ENCODE peak calls at places on chromosome 17, in seven cellular contexts. Y is endodermal cell; N is stimulated activated CD8-positive, alpha-beta memory T cell treated with anti-CD3 and anti-CD28 coated beads, Interleukin-15, amount 100 ng/mL, for 1 hour; J is COR-L47; F is NAMALWA; U is fibroblast of the aortic adventitia; R is neural progenitor cell. Z is an unnamed sample.

GRCh38 chr17:39077874-39078273 is 73.6 kb downstream of the PLXDC1 start:
- DNase-seq in Y (no peak), N (no peak), J (no peak), F (no peak), U (no peak), R (no peak), Z (no peak)

GRCh38 chr17:21375757-21376584 is at the start of gene KCNJ12:
- DNase-seq in Y (peak; percentile 87), N (no peak), J (no peak), F (peak; percentile 2), U (no peak), R (peak; percentile 80), Z (no peak)

GRCh38 chr17:41894791-41895331 is 23.9 kb downstream of the ACLY start:
- DNase-seq in Y (no peak), N (no peak), J (no peak), F (no peak), U (peak; percentile 89), R (no peak), Z (no peak)

GRCh38 chr17:45368661-45369060 is 51.8 kb upstream of the MAP3K14 start:
- DNase-seq in Y (no peak), N (no peak), J (no peak), F (no peak), U (peak; percentile 91), R (no peak), Z (no peak)

GRCh38 chr17:83081561-83082201 is 2.3 kb downstream of the METRNL start:
- DNase-seq in Y (no peak), N (no peak), J (no peak), F (no peak), U (peak; percentile 88), R (no peak), Z (no peak)

GRCh38 chr17:17146791-17147406 is 59.2 kb downstream of the PLD6 start:
- DNase-seq in Y (peak; percentile 93), N (no peak), J (no peak), F (peak; percentile 60), U (no peak), R (peak; percentile 46), Z (peak; percentile 21)

GRCh38 chr17:7667616-7668406 is 17.1 kb downstream of the ATP1B2 start:
- DNase-seq in Y (peak; percentile 54), N (no peak), J (no peak), F (no peak), U (no peak), R (no peak), Z (no peak)

GRCh38 chr17:81735181-81736102 is 23.4 kb downstream of the SLC25A10 start:
- DNase-seq in Y (peak; percentile 73), N (no peak), J (no peak), F (peak; percentile 54), U (peak; percentile 52), R (no peak), Z (no peak)

GRCh38 chr17:39800540-39800939 is 62.8 kb downstream of the GRB7 start:
- DNase-seq in Y (no peak), N (no peak), J (peak; percentile 48), F (no peak), U (no peak), R (no peak), Z (peak; percentile 68)

GRCh38 chr17:10737168-10737622 is 7.4 kb upstream of the TMEM220 start:
- DNase-seq in Y (peak; percentile 92), N (no peak), J (peak; percentile 9), F (peak; percentile 13), U (peak; percentile 73), R (peak; percentile 70), Z (peak; percentile 30)

GRCh38 chr17:13135496-13135895 is 117.7 kb upstream of the ELAC2 start:
- DNase-seq in Y (no peak), N (no peak), J (no peak), F (no peak), U (no peak), R (peak; percentile 83), Z (no peak)

GRCh38 chr17:13837417-13837816 is 231.9 kb upstream of the COX10 start:
- DNase-seq in Y (no peak), N (no peak), J (no peak), F (no peak), U (no peak), R (no peak), Z (no peak)

GRCh38 chr17:33049781-33050414 is 58.3 kb downstream of the SPACA3 start:
- DNase-seq in Y (peak; percentile 90), N (peak; percentile 27), J (no peak), F (peak; percentile 68), U (peak; percentile 60), R (peak; percentile 72), Z (no peak)

GRCh38 chr17:1829579-1830257 is at the start of the genes RPA1 and SMYD4:
- DNase-seq in Y (peak; percentile 97), N (peak; percentile 65), J (peak; percentile 59), F (peak; percentile 83), U (peak; percentile 75), R (peak; percentile 96), Z (peak; percentile 91)

GRCh38 chr17:47935961-47936360 is 5.4 kb upstream of the PNPO start:
- DNase-seq in Y (no peak), N (no peak), J (no peak), F (no peak), U (peak; percentile 85), R (no peak), Z (no peak)

GRCh38 chr17:77892469-77893143 is 65.9 kb upstream of the TNRC6C start:
- DNase-seq in Y (peak; percentile 96), N (no peak), J (no peak), F (peak; percentile 45), U (no peak), R (peak; percentile 82), Z (no peak)

GRCh38 chr17:71632328-71632727 is 488.5 kb upstream of the SOX9 start:
- DNase-seq in Y (no peak), N (no peak), J (peak; percentile 49), F (no peak), U (peak; percentile 20), R (no peak), Z (no peak)

GRCh38 chr17:81249233-81250040 is 10.3 kb downstream of the NDUFAF8 start:
- DNase-seq in Y (no peak), N (no peak), J (no peak), F (peak; percentile 59), U (no peak), R (no peak), Z (no peak)

GRCh38 chr17:32805029-32805976 is 71.6 kb downstream of the MYO1D start:
- DNase-seq in Y (no peak), N (no peak), J (no peak), F (no peak), U (no peak), R (no peak), Z (no peak)

Z was measured in CD4-positive, alpha-beta memory T cell.